ENCODE peak calls at places on chromosomes 16 and 17, in eight cellular contexts. One of them, this sample, is unnamed.

GRCh38 chr17:30372755-30373154 is 6.0 kb upstream of the CPD start:
- DNase-seq in IMR-90: peak; percentile 80
- DNase-seq in neuronal stem cell: no peak
- DNase-seq in GM23248: peak; percentile 87
- DNase-seq in mammary epithelial cell: peak; percentile 93
- DNase-seq in neural progenitor cell: no peak
- DNase-seq in HCT116: peak; percentile 29
- DNase-seq in PC-9: peak; percentile 91
- DNase-seq in this sample: no peak

GRCh38 chr17:38453951-38454421 is 25.7 kb downstream of the ARHGAP23 start:
- DNase-seq in IMR-90: peak; percentile 38
- DNase-seq in GM23248: peak; percentile 62
- DNase-seq in mammary epithelial cell: no peak
- DNase-seq in neural progenitor cell: peak; percentile 45
- DNase-seq in PC-9: no peak
- DNase-seq in neuronal stem cell: no peak
- DNase-seq in HCT116: no peak
- DNase-seq in this sample: peak; percentile 60

GRCh38 chr16:2818278-2818876 is 1.3 kb downstream of the PRSS21 start:
- DNase-seq in PC-9: no peak
- DNase-seq in neural progenitor cell: no peak
- DNase-seq in neuronal stem cell: no peak
- DNase-seq in GM23248: no peak
- DNase-seq in mammary epithelial cell: no peak
- DNase-seq in IMR-90: no peak
- DNase-seq in HCT116: no peak
- DNase-seq in this sample: no peak

GRCh38 chr16:64545769-64546168 is 576.1 kb downstream of the CDH11 start:
- DNase-seq in neural progenitor cell: no peak
- DNase-seq in PC-9: no peak
- DNase-seq in neuronal stem cell: no peak
- DNase-seq in IMR-90: no peak
- DNase-seq in mammary epithelial cell: peak; percentile 1
- DNase-seq in GM23248: no peak
- DNase-seq in HCT116: no peak
- DNase-seq in this sample: no peak

GRCh38 chr17:78609198-78609597 is 32.0 kb upstream of the DNAH17 start:
- DNase-seq in IMR-90: no peak
- DNase-seq in GM23248: no peak
- DNase-seq in neural progenitor cell: no peak
- DNase-seq in PC-9: no peak
- DNase-seq in mammary epithelial cell: no peak
- DNase-seq in HCT116: no peak
- DNase-seq in neuronal stem cell: no peak
- DNase-seq in this sample: peak; percentile 28

GRCh38 chr16:88200896-88201185 is 181.9 kb upstream of the ZNF469 start:
- DNase-seq in neuronal stem cell: no peak
- DNase-seq in PC-9: no peak
- DNase-seq in HCT116: no peak
- DNase-seq in GM23248: peak; percentile 44
- DNase-seq in mammary epithelial cell: no peak
- DNase-seq in neural progenitor cell: no peak
- DNase-seq in IMR-90: no peak
- DNase-seq in this sample: no peak

GRCh38 chr16:71467810-71468209 is 5.8 kb upstream of the ZNF23 start:
- DNase-seq in PC-9: no peak
- DNase-seq in neuronal stem cell: peak; percentile 63
- DNase-seq in IMR-90: peak; percentile 28
- DNase-seq in GM23248: peak; percentile 69
- DNase-seq in HCT116: no peak
- DNase-seq in mammary epithelial cell: peak; percentile 27
- DNase-seq in neural progenitor cell: peak; percentile 85
- DNase-seq in this sample: peak; percentile 43

GRCh38 chr17:57869599-57870282 is 19.9 kb upstream of the MRPS23 start:
- DNase-seq in IMR-90: peak; percentile 97
- DNase-seq in HCT116: no peak
- DNase-seq in GM23248: peak; percentile 87
- DNase-seq in mammary epithelial cell: peak; percentile 70
- DNase-seq in neural progenitor cell: no peak
- DNase-seq in neuronal stem cell: no peak
- DNase-seq in PC-9: no peak
- DNase-seq in this sample: peak; percentile 93

GRCh38 chr16:15038689-15039088 is 17.2 kb downstream of the NTAN1 start:
- DNase-seq in GM23248: no peak
- DNase-seq in PC-9: no peak
- DNase-seq in HCT116: no peak
- DNase-seq in neuronal stem cell: no peak
- DNase-seq in neural progenitor cell: peak; percentile 38
- DNase-seq in mammary epithelial cell: no peak
- DNase-seq in IMR-90: no peak
- DNase-seq in this sample: no peak

GRCh38 chr16:27748868-27749546 is 199.1 kb downstream of the KATNIP start:
- DNase-seq in neuronal stem cell: no peak
- DNase-seq in PC-9: peak; percentile 64
- DNase-seq in HCT116: peak; percentile 54
- DNase-seq in mammary epithelial cell: peak; percentile 71
- DNase-seq in GM23248: peak; percentile 94
- DNase-seq in IMR-90: peak; percentile 84
- DNase-seq in neural progenitor cell: peak; percentile 61
- DNase-seq in this sample: peak; percentile 79

GRCh38 chr17:43848601-43849000 is 1.6 kb downstream of the CD300LG start:
- DNase-seq in neuronal stem cell: no peak
- DNase-seq in IMR-90: no peak
- DNase-seq in neural progenitor cell: no peak
- DNase-seq in mammary epithelial cell: no peak
- DNase-seq in PC-9: no peak
- DNase-seq in HCT116: no peak
- DNase-seq in GM23248: no peak
- DNase-seq in this sample: no peak

GRCh38 chr17:47792457-47792856 is 29.1 kb downstream of the OSBPL7 start:
- DNase-seq in IMR-90: no peak
- DNase-seq in neuronal stem cell: no peak
- DNase-seq in neural progenitor cell: no peak
- DNase-seq in PC-9: no peak
- DNase-seq in GM23248: no peak
- DNase-seq in HCT116: no peak
- DNase-seq in mammary epithelial cell: no peak
- DNase-seq in this sample: no peak

GRCh38 chr16:50280932-50281331 is 14.6 kb downstream of the ADCY7 start:
- DNase-seq in neuronal stem cell: no peak
- DNase-seq in HCT116: no peak
- DNase-seq in IMR-90: no peak
- DNase-seq in PC-9: no peak
- DNase-seq in neural progenitor cell: no peak
- DNase-seq in GM23248: no peak
- DNase-seq in mammary epithelial cell: no peak
- DNase-seq in this sample: no peak

GRCh38 chr17:34581446-34582184 is 2.2 kb downstream of the TMEM132E start:
- DNase-seq in neural progenitor cell: peak; percentile 65
- DNase-seq in neuronal stem cell: no peak
- DNase-seq in PC-9: no peak
- DNase-seq in GM23248: peak; percentile 34
- DNase-seq in HCT116: no peak
- DNase-seq in mammary epithelial cell: no peak
- DNase-seq in IMR-90: no peak
- DNase-seq in this sample: no peak

GRCh38 chr16:58756650-58757332 is 22.7 kb upstream of the GOT2 start:
- DNase-seq in IMR-90: no peak
- DNase-seq in neural progenitor cell: no peak
- DNase-seq in mammary epithelial cell: no peak
- DNase-seq in GM23248: no peak
- DNase-seq in PC-9: no peak
- DNase-seq in HCT116: no peak
- DNase-seq in neuronal stem cell: no peak
- DNase-seq in this sample: no peak

GRCh38 chr16:21101631-21102420 is 48.8 kb downstream of the DNAH3 start:
- DNase-seq in IMR-90: peak; percentile 20
- DNase-seq in mammary epithelial cell: no peak
- DNase-seq in PC-9: no peak
- DNase-seq in neuronal stem cell: peak; percentile 9
- DNase-seq in HCT116: peak; percentile 19
- DNase-seq in GM23248: peak; percentile 51
- DNase-seq in neural progenitor cell: peak; percentile 54
- DNase-seq in this sample: peak; percentile 28

GRCh38 chr17:17395246-17395802 is 81.5 kb upstream of the MED9 start:
- DNase-seq in GM23248: no peak
- DNase-seq in HCT116: no peak
- DNase-seq in mammary epithelial cell: no peak
- DNase-seq in neuronal stem cell: no peak
- DNase-seq in IMR-90: no peak
- DNase-seq in neural progenitor cell: no peak
- DNase-seq in PC-9: no peak
- DNase-seq in this sample: no peak

GRCh38 chr17:79515646-79516604 is 94.9 kb downstream of the RBFOX3 start:
- DNase-seq in neural progenitor cell: peak; percentile 44
- DNase-seq in HCT116: no peak
- DNase-seq in IMR-90: peak; percentile 10
- DNase-seq in GM23248: no peak
- DNase-seq in neuronal stem cell: no peak
- DNase-seq in mammary epithelial cell: peak; percentile 1
- DNase-seq in PC-9: no peak
- DNase-seq in this sample: no peak

GRCh38 chr16:66959645-66960177 is 1.4 kb upstream of the CES3 start:
- DNase-seq in mammary epithelial cell: no peak
- DNase-seq in HCT116: no peak
- DNase-seq in IMR-90: no peak
- DNase-seq in PC-9: no peak
- DNase-seq in neural progenitor cell: no peak
- DNase-seq in neuronal stem cell: no peak
- DNase-seq in GM23248: no peak
- DNase-seq in this sample: no peak

GRCh38 chr17:45143767-45144198 is 4.5 kb upstream of the HEXIM1 start:
- DNase-seq in neural progenitor cell: peak; percentile 55
- DNase-seq in IMR-90: peak; percentile 80
- DNase-seq in mammary epithelial cell: no peak
- DNase-seq in HCT116: no peak
- DNase-seq in neuronal stem cell: no peak
- DNase-seq in GM23248: peak; percentile 92
- DNase-seq in PC-9: no peak
- DNase-seq in this sample: peak; percentile 57

GRCh38 chr17:64457156-64457555 is 8.2 kb downstream of the MILR1 start:
- DNase-seq in neural progenitor cell: no peak
- DNase-seq in neuronal stem cell: no peak
- DNase-seq in HCT116: no peak
- DNase-seq in mammary epithelial cell: no peak
- DNase-seq in GM23248: peak; percentile 27
- DNase-seq in IMR-90: peak; percentile 66
- DNase-seq in PC-9: no peak
- DNase-seq in this sample: peak; percentile 68

GRCh38 chr16:74305978-74306784 is 9.6 kb downstream of the PSMD7 start:
- DNase-seq in IMR-90: no peak
- DNase-seq in neural progenitor cell: no peak
- DNase-seq in GM23248: no peak
- DNase-seq in PC-9: no peak
- DNase-seq in HCT116: no peak
- DNase-seq in neuronal stem cell: no peak
- DNase-seq in mammary epithelial cell: no peak
- DNase-seq in this sample: no peak

GRCh38 chr17:10316986-10317834 is 55.6 kb downstream of the MYH13 start:
- DNase-seq in neuronal stem cell: no peak
- DNase-seq in mammary epithelial cell: no peak
- DNase-seq in neural progenitor cell: peak; percentile 72
- DNase-seq in PC-9: no peak
- DNase-seq in IMR-90: peak; percentile 41
- DNase-seq in HCT116: peak; percentile 31
- DNase-seq in GM23248: peak; percentile 77
- DNase-seq in this sample: peak; percentile 26

GRCh38 chr17:78233678-78234077 is 2.2 kb downstream of the TMEM235 start:
- DNase-seq in HCT116: no peak
- DNase-seq in GM23248: no peak
- DNase-seq in neuronal stem cell: no peak
- DNase-seq in IMR-90: no peak
- DNase-seq in neural progenitor cell: no peak
- DNase-seq in mammary epithelial cell: no peak
- DNase-seq in PC-9: no peak
- DNase-seq in this sample: no peak

GRCh38 chr16:51550785-51551184 is 399.7 kb upstream of the SALL1 start:
- DNase-seq in HCT116: no peak
- DNase-seq in mammary epithelial cell: no peak
- DNase-seq in GM23248: no peak
- DNase-seq in PC-9: no peak
- DNase-seq in neuronal stem cell: no peak
- DNase-seq in neural progenitor cell: no peak
- DNase-seq in IMR-90: peak; percentile 17
- DNase-seq in this sample: no peak

GRCh38 chr16:84947996-84948854 is 63.1 kb downstream of the ZDHHC7 start:
- DNase-seq in GM23248: no peak
- DNase-seq in neural progenitor cell: no peak
- DNase-seq in mammary epithelial cell: no peak
- DNase-seq in HCT116: no peak
- DNase-seq in PC-9: no peak
- DNase-seq in IMR-90: no peak
- DNase-seq in neuronal stem cell: no peak
- DNase-seq in this sample: no peak
- H3K4me2 ChIP-seq in GM23248: no peak overlapping the region
- H3K4me2 ChIP-seq in neural progenitor cell: no peak overlapping the region
- H3K4me2 ChIP-seq in mammary epithelial cell: no peak overlapping the region
- H3K4me2 ChIP-seq in HCT116: no peak overlapping the region
- H3K4me2 ChIP-seq in PC-9: no peak overlapping the region
- H3K4me2 ChIP-seq in IMR-90: no peak overlapping the region
- H3K4me2 ChIP-seq in neuronal stem cell: no peak overlapping the region
- H3K4me2 ChIP-seq in this sample: no peak overlapping the region

GRCh38 chr17:8963665-8964258 is 1.7 kb downstream of the PIK3R5 start:
- DNase-seq in mammary epithelial cell: no peak
- DNase-seq in GM23248: no peak
- DNase-seq in neuronal stem cell: peak; percentile 35
- DNase-seq in neural progenitor cell: peak; percentile 68
- DNase-seq in IMR-90: no peak
- DNase-seq in PC-9: no peak
- DNase-seq in HCT116: no peak
- DNase-seq in this sample: no peak
- H3K27me3 ChIP-seq in mammary epithelial cell: peaks cover 5% of the 10 kb centered on the region
- H3K27me3 ChIP-seq in GM23248: peaks cover 7% of the 10 kb centered on the region
- H3K27me3 ChIP-seq in neuronal stem cell: peaks cover 15% of the 10 kb centered on the region
- H3K27me3 ChIP-seq in neural progenitor cell: peaks cover 47% of the 10 kb centered on the region
- H3K27me3 ChIP-seq in IMR-90: no peaks in the 10 kb centered on the region
- H3K27me3 ChIP-seq in PC-9: peaks cover 20% of the 10 kb centered on the region
- H3K27me3 ChIP-seq in HCT116: peaks cover 3% of the 10 kb centered on the region
- H3K27me3 ChIP-seq in this sample: peaks cover 56% of the 10 kb centered on the region

GRCh38 chr17:39861235-39861634 is 2.9 kb downstream of the IKZF3 start:
- DNase-seq in HCT116: no peak
- DNase-seq in IMR-90: no peak
- DNase-seq in PC-9: no peak
- DNase-seq in neural progenitor cell: no peak
- DNase-seq in mammary epithelial cell: no peak
- DNase-seq in neuronal stem cell: no peak
- DNase-seq in GM23248: no peak
- DNase-seq in this sample: no peak
- H3K4me3 ChIP-seq in HCT116: no peak overlapping the region
- H3K4me3 ChIP-seq in IMR-90: no peak overlapping the region
- H3K4me3 ChIP-seq in PC-9: no peak overlapping the region
- H3K4me3 ChIP-seq in neural progenitor cell: no peak overlapping the region
- H3K4me3 ChIP-seq in mammary epithelial cell: no peak overlapping the region
- H3K4me3 ChIP-seq in neuronal stem cell: no peak overlapping the region
- H3K4me3 ChIP-seq in GM23248: no peak overlapping the region
- H3K4me3 ChIP-seq in this sample: no peak overlapping the region

DNA sequence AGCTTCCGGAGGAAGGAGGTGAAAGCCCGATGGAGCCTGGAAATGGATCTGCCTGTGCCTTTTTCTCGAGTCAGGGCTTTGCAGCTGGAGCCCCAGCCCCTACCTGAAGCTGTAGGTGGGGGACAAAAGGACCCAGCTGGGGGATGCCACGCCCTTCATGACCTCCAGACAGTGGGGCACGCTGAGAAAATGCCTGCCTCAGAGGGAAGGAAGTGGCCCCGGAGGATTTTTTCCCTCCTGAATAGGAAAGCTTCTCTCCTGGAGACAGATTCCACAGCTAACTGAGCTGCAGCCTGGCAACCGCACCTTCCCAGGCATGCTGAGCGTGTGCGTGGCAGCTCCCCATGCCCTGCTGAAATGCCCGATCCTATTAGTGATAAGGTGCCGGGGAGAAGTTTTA is 58.0 kb downstream of the AIPL1 start:
- DNase-seq in neural progenitor cell: peak; percentile 21
- DNase-seq in PC-9: no peak
- DNase-seq in mammary epithelial cell: no peak
- DNase-seq in IMR-90: no peak
- DNase-seq in GM23248: no peak
- DNase-seq in neuronal stem cell: no peak
- DNase-seq in HCT116: no peak
- DNase-seq in this sample: no peak
- H3K4me2 ChIP-seq in neural progenitor cell: peak overlapping the region; percentile 62
- H3K4me2 ChIP-seq in PC-9: no peak overlapping the region
- H3K4me2 ChIP-seq in mammary epithelial cell: no peak overlapping the region
- H3K4me2 ChIP-seq in IMR-90: no peak overlapping the region
- H3K4me2 ChIP-seq in GM23248: no peak overlapping the region
- H3K4me2 ChIP-seq in neuronal stem cell: no peak overlapping the region
- H3K4me2 ChIP-seq in HCT116: no peak overlapping the region
- H3K4me2 ChIP-seq in this sample: no peak overlapping the region

This sample was measured in mesenchymal stem cell.